ENCODE peak calls at places on chromosomes 1 and 21, in four cellular contexts. E, C, S and X are unnamed samples.

GRCh38 chr1:97929874-97930465 is 9.1 kb upstream of the DPYD start:
- DNase-seq in E (no peak), C (no peak), S (no peak), X (no peak)

GRCh38 chr1:219555031-219555667 is 57.8 kb downstream of the ZC3H11B start:
- DNase-seq in E (peak), C (no peak), S (no peak), X (no peak)

GRCh38 chr1:220879090-220879508 is at the start of gene HLX:
- DNase-seq in E (peak), C (peak), S (no peak), X (peak)

GRCh38 chr21:18030248-18030647 is 211.1 kb upstream of the C21orf91 start:
- DNase-seq in E (no peak), C (no peak), S (no peak), X (no peak)

GRCh38 chr1:227741166-227741870 is 6.1 kb downstream of the SNAP47 start:
- DNase-seq in E (no peak), C (no peak), S (no peak), X (no peak)

GRCh38 chr1:226309398-226310122 is 596 bp upstream of the LIN9 start:
- DNase-seq in E (no peak), C (no peak), S (no peak), X (no peak)

GRCh38 chr1:101142244-101142643 is 94.6 kb upstream of the S1PR1 start:
- DNase-seq in E (no peak), C (no peak), S (no peak), X (peak)

GRCh38 chr1:60510162-60510561 is 436.6 kb upstream of the C1orf87 start:
- DNase-seq in E (no peak), C (no peak), S (no peak), X (peak)

GRCh38 chr1:94120983-94121382 is at the start of gene ABCA4:
- DNase-seq in E (no peak), C (no peak), S (no peak), X (no peak)

GRCh38 chr21:26583737-26584136 is 10.7 kb upstream of the CYYR1 start:
- DNase-seq in E (no peak), C (no peak), S (no peak), X (no peak)

GRCh38 chr21:34730756-34731445 is 62.1 kb downstream of the CLIC6 start:
- DNase-seq in E (no peak), C (no peak), S (no peak), X (no peak)

GRCh38 chr21:45875881-45876280 is 105.7 kb upstream of the COL6A1 start:
- DNase-seq in E (no peak), C (no peak), S (no peak), X (no peak)

GRCh38 chr21:16195896-16196443 is 466.2 kb downstream of the USP25 start:
- DNase-seq in E (no peak), C (no peak), S (no peak), X (peak)

GRCh38 chr1:93750946-93751345 is 69.3 kb upstream of the BCAR3 start:
- DNase-seq in E (no peak), C (no peak), S (no peak), X (no peak)

GRCh38 chr1:180563013-180563827 is 4.5 kb downstream of the OVAAL start:
- DNase-seq in E (peak), C (peak), S (no peak), X (peak)

GRCh38 chr1:226671268-226671667 is 67.8 kb downstream of the ITPKB start:
- DNase-seq in E (no peak), C (no peak), S (no peak), X (no peak)

GRCh38 chr1:93738075-93738622 is 56.5 kb upstream of the BCAR3 start:
- DNase-seq in E (peak), C (no peak), S (no peak), X (no peak)

GRCh38 chr1:153260980-153261792 is 1.7 kb downstream of the LORICRIN start:
- DNase-seq in E (no peak), C (no peak), S (no peak), X (no peak)

GRCh38 chr21:46022551-46023107 is 41.1 kb downstream of the COL6A1 start:
- DNase-seq in E (no peak), C (peak), S (no peak), X (no peak)

GRCh38 chr1:1779691-1780597 is 1.7 kb upstream of the NADK start:
- DNase-seq in E (peak), C (peak), S (peak), X (no peak)

GRCh38 chr1:178946855-178947687 is 76.2 kb upstream of the ANGPTL1 start:
- DNase-seq in E (no peak), C (no peak), S (no peak), X (no peak)

GRCh38 chr1:218658899-218659298 is 313.8 kb downstream of the TGFB2 start:
- DNase-seq in E (peak), C (no peak), S (no peak), X (peak)

GRCh38 chr1:53089478-53090226 is 27.6 kb downstream of the PODN start:
- DNase-seq in E (peak), C (no peak), S (no peak), X (no peak)
- TF ChIP-seq POLR2A in E (no peak), C (no peak), S (no peak), X (no peak)

GRCh38 chr1:52157582-52157981 is 15.7 kb downstream of the ZFYVE9 start:
- DNase-seq in E (peak), C (no peak), S (no peak), X (no peak)
- H3K27ac ChIP-seq in E (no peak), C (no peak), S (no peak), X (no peak)

GRCh38 chr1:90458023-90458422 is 259.1 kb downstream of the BARHL2 start:
- DNase-seq in E (no peak), C (no peak), S (no peak), X (no peak)
- TF ChIP-seq FOS in E (no peak), C (no peak), S (no peak), X (no peak)

DNA sequence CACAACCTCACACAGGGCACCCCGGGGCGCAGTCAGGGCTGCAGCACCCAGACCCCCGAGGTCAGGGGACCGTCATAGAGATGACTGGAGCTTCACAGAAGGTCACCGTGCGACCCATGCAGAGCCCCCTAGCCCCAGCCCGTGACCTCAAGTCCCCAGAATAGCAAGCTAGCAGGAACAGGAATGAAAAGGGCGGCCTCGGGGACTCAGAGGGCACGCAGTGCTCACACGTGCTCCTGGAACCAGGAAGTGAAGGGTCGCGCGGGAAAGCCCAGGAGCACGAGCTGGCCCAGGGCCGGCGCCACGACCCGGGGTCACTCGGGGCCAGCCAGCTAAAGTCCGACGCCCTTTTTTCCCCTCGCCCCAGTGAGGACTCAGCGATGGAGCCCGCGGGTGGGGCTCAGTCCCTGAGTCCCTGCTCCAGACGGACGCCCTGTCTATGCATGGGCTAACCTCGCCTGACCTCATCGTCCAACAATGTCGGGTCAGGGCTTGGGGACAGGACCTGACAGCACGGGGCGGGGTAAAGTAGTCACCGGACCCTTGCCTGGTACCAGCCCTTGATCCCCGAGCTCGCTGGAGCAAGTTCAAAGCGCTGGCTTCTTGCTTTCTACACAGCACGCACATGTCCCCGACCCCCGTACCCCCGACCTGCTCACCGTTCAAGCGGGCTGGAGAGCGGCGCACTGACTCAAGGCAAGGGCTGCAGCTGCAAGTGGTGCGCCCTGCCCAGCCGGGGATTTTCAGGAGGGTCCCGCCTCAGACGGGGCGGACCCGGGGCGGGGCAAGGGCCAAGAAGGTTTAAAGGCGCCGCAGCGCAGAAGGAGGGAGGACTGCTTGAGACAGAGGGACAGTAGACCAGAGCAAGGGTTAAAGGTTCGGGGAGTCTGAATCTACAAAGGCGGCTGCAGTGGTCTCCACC is at the start of gene TAGLN2:
- DNase-seq in E (peak), C (peak), S (peak), X (peak)
- TF ChIP-seq POLR2A in E (peak), C (peak), S (peak), X (peak)

DNA sequence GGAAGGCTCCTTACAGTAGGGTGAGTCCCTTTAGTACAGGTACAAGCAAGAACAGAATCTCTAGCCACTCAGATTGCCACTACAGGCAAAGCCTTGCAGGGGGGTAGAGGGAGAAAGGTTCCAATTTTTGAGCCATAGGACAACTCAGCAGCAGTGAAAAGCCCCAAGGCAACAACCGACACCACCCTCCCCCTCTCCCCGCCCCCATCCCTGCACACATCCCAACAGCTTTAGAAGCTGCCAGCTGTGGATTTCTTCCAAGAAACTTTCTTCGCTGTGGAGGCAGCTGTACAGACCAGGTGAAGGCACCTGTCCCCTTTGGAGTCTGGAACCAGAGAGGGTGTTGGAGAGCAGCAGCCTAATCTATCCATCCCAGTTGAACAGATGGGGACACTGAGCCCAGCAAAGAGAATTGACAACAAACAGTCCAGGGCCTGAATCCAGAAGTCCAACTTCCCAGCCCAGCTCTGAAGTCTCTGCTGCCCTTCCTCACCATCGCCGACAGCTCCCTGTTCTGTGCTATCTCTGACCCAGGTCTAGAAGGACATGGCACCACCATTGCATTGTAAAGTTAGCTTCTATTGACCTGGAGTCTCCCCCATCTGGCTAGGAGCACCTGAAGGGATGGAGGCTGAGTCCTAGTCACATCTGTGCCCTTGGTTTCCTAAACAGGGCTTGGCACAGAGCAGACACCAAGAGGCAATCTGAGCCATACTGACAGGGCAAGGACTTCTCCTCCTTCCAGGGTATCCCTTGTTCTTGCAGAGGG is 2.2 kb downstream of the TENT5B start:
- DNase-seq in E (no peak), C (no peak), S (no peak), X (no peak)
- H3K27ac ChIP-seq in E (peak), C (no peak), S (no peak), X (no peak)

GRCh38 chr1:114024049-114024448 is 44.8 kb downstream of the OLFML3 start:
- DNase-seq in E (no peak), C (no peak), S (no peak), X (no peak)
- TF ChIP-seq FOS in E (no peak), C (no peak), S (no peak), X (no peak)

DNA sequence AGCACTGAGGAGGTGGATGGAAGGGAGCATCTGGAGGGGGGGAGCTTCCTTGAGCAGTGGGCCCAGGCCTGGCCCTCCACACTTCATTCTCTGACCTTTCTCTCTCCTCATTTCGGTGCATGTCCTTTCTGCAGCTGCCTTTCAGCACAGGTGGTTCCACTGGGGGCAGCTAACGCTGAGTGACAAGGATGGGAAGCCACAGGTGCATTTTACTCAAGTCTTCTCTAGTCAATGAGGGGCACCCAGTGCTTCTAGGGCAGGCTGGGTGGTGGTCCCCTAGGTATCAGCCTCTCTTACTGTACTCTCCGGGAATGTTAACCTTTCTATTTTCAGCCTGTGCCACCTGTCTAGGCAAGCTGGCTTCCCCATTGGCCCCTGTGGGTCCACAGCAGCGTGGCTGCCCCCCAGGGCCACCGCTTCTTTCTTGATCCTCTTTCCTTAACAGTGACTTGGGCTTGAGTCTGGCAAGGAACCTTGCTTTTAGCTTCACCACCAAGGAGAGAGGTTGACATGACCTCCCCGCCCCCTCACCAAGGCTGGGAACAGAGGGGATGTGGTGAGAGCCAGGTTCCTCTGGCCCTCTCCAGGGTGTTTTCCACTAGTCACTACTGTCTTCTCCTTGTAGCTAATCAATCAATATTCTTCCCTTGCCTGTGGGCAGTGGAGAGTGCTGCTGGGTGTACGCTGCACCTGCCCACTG is 43.2 kb downstream of the YARS1 start:
- DNase-seq in E (no peak), C (peak), S (no peak), X (no peak)
- TF ChIP-seq POLR2A in E (no peak), C (peak), S (peak), X (no peak)

GRCh38 chr1:184648856-184649201 is 105.8 kb downstream of the EDEM3 start:
- DNase-seq in E (no peak), C (no peak), S (no peak), X (no peak)
- H3K27ac ChIP-seq in E (no peak), C (no peak), S (peak), X (no peak)

GRCh38 chr1:17948594-17948993 is 159.0 kb upstream of the IGSF21 start:
- DNase-seq in E (no peak), C (no peak), S (no peak), X (no peak)
- TF ChIP-seq FOS in E (no peak), C (no peak), S (no peak), X (no peak)